ENCODE peak calls at places on chromosome 6, in five cellular contexts. D is CD8-positive, alpha-beta memory T cell; P is Peyer's patch; R is NCI-H2171; S is thoracic aorta. Y is an unnamed sample.
A peak's percentile ranks its signal among the peaks of the same experiment; 100 is the strongest.

GRCh38 chr6:92559611-92560010 is 859.7 kb downstream of the EPHA7 start:
- DNase-seq in P (no peak), S (no peak), R (no peak), D (no peak), Y (no peak)

GRCh38 chr6:166019214-166019613 is 148.4 kb downstream of the TBXT start:
- DNase-seq in S (no peak), D (no peak), R (no peak), P (no peak), Y (no peak)

GRCh38 chr6:103797738-103798137 is 1062.0 kb downstream of the HACE1 start:
- DNase-seq in S (no peak), D (no peak), P (no peak), R (peak; percentile 25), Y (no peak)

GRCh38 chr6:21840428-21840827 is 246.9 kb downstream of the SOX4 start:
- DNase-seq in S (no peak), P (no peak), R (no peak), D (no peak), Y (no peak)

GRCh38 chr6:158233214-158233795 is 65.2 kb downstream of the GTF2H5 start:
- DNase-seq in R (no peak), S (no peak), D (no peak), P (peak; percentile 54), Y (peak; percentile 8)

GRCh38 chr6:130018830-130019795 is 732 bp downstream of the L3MBTL3 start:
- DNase-seq in P (peak; percentile 70), S (no peak), D (peak; percentile 64), R (no peak), Y (peak; percentile 35)

GRCh38 chr6:36268478-36269248 is 1.2 kb upstream of the PNPLA1 start:
- DNase-seq in D (no peak), P (no peak), R (no peak), S (no peak), Y (no peak)

GRCh38 chr6:121748376-121748775 is 312.9 kb downstream of the GJA1 start:
- DNase-seq in R (no peak), P (no peak), D (no peak), S (no peak), Y (no peak)

GRCh38 chr6:125232466-125232865 is 69.3 kb downstream of the HDDC2 start:
- DNase-seq in R (no peak), P (no peak), S (no peak), D (no peak), Y (no peak)

Y was measured in central memory CD4-positive, alpha-beta T cell.